ENCODE peak calls at places on chromosomes 7 and 10, in four cellular contexts. One of them, this sample, is unnamed.

GRCh38 chr10:49587981-49588380 is 22.1 kb upstream of the SLC18A3 start:
- DNase-seq in prostate gland: no peak
- DNase-seq in heart right ventricle: no peak
- DNase-seq in AG04450: no peak
- DNase-seq in this sample: no peak

GRCh38 chr10:89392974-89393373 is 551 bp downstream of the IFIT1 start:
- DNase-seq in prostate gland: peak
- DNase-seq in heart right ventricle: no peak
- DNase-seq in AG04450: peak
- DNase-seq in this sample: no peak

GRCh38 chr10:99652800-99653390 is 6.4 kb upstream of the ENTPD7 start:
- DNase-seq in prostate gland: no peak
- DNase-seq in heart right ventricle: no peak
- DNase-seq in AG04450: no peak
- DNase-seq in this sample: no peak

GRCh38 chr7:24255139-24255538 is 28.9 kb upstream of the NPY start:
- DNase-seq in prostate gland: no peak
- DNase-seq in heart right ventricle: no peak
- DNase-seq in AG04450: no peak
- DNase-seq in this sample: no peak

GRCh38 chr7:29102554-29103151 is 43.7 kb downstream of the CPVL start:
- DNase-seq in prostate gland: peak
- DNase-seq in heart right ventricle: peak
- DNase-seq in AG04450: peak
- DNase-seq in this sample: no peak

GRCh38 chr10:6199131-6199733 is 3.5 kb upstream of the PFKFB3 start:
- DNase-seq in prostate gland: peak
- DNase-seq in heart right ventricle: no peak
- DNase-seq in AG04450: no peak
- DNase-seq in this sample: no peak

GRCh38 chr7:5780801-5781496 is 514 bp downstream of the RNF216 start:
- DNase-seq in prostate gland: peak
- DNase-seq in heart right ventricle: peak
- DNase-seq in AG04450: no peak
- DNase-seq in this sample: no peak

GRCh38 chr10:11150255-11150731 is 132.6 kb downstream of the CELF2 start:
- DNase-seq in prostate gland: no peak
- DNase-seq in heart right ventricle: no peak
- DNase-seq in AG04450: no peak
- DNase-seq in this sample: no peak

GRCh38 chr10:7817984-7818294 is 366 bp upstream of the TAF3 start:
- DNase-seq in prostate gland: no peak
- DNase-seq in heart right ventricle: no peak
- DNase-seq in AG04450: no peak
- DNase-seq in this sample: no peak

GRCh38 chr7:41507686-41508268 is 195.1 kb downstream of the INHBA start:
- DNase-seq in prostate gland: no peak
- DNase-seq in heart right ventricle: no peak
- DNase-seq in AG04450: no peak
- DNase-seq in this sample: no peak

GRCh38 chr7:91425149-91425548 is 160.9 kb downstream of the FZD1 start:
- DNase-seq in prostate gland: no peak
- DNase-seq in heart right ventricle: no peak
- DNase-seq in AG04450: no peak
- DNase-seq in this sample: no peak

GRCh38 chr7:91420606-91421390 is 156.6 kb downstream of the FZD1 start:
- DNase-seq in prostate gland: no peak
- DNase-seq in heart right ventricle: no peak
- DNase-seq in AG04450: no peak
- DNase-seq in this sample: no peak

DNA sequence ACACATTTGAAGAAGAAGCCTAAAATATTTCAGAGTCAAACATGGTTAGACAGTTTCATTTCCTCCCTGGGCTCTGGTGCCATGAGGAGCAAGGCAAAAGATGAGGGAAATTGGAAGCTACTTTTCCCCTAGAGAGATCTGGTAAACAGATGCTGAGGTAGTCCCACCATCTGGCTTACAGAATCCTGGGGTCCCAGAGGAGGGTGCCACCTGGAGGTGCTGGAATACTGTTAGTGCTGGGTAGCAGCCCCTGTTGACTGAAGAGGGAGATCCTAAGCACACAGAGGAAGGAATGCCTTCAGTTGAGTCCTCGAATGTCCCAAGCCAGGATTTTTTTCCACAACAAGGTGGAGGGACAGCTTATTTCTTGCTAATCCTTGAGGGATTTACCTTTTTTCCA is 160.1 kb downstream of the FZD1 start:
- DNase-seq in prostate gland: no peak
- DNase-seq in heart right ventricle: no peak
- DNase-seq in AG04450: no peak
- DNase-seq in this sample: no peak
- TF ChIP-seq CTCF in prostate gland: no peak
- TF ChIP-seq CTCF in heart right ventricle: no peak
- TF ChIP-seq CTCF in AG04450: peak
- TF ChIP-seq CTCF in this sample: peak

DNA sequence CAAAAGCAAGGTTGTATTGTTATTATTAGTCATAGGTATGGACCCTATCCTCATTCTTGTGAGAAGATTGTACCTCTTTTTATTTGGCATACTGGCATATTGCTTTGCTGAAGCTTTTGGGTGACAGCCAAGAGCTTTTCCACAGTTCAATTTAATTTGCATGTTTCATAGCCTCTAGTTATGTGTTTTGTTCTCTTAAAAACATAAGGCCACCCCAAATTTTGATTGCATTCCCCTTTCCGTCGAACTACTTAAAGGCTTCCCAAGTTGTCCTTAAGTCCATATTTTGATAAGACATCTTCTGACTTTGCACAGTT is 1.6 kb downstream of the MCU start:
- DNase-seq in prostate gland: no peak
- DNase-seq in heart right ventricle: no peak
- DNase-seq in AG04450: no peak
- DNase-seq in this sample: no peak
- H3K4me3 ChIP-seq in prostate gland: no peak
- H3K4me3 ChIP-seq in heart right ventricle: peak
- H3K4me3 ChIP-seq in AG04450: peak
- H3K4me3 ChIP-seq in this sample: peak

DNA sequence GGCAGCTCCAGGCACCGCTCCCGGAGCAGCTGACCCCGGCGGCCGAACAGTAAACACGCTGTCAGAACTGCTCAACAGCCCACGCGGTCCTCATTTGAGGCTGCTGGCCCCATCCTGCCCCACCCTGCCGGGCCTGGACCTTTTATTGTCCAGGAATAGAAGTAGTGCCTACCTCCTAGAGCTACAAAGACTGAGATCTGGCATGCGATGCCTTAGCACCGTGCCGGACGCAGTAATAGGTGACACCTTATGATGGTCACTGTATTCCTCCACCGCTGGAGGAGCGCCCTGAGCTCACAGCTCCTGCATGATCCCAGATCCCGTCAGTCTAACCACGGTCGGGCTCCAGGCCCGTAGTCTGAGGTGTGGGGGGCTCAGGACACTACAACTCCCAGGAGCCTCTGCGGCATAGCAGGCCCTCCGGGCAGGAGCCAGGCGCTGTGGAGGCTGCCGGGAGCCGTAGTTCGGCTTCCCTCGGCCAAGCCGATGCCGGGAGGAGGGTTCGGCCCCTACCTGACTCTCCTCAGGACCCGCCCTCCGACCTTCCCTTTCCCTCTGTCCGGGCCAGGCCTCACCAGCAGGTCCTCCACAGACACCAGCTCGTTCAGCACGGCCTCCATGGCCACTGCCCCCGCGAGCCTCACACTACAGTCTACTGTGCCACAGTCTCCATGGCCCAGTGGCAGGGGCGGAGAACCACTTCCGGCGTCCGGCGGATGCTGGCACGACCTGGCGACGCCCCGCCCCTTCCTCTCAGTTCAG is at the start of gene FIS1:
- DNase-seq in prostate gland: peak
- DNase-seq in heart right ventricle: peak
- DNase-seq in AG04450: peak
- DNase-seq in this sample: peak
- TF ChIP-seq CTCF in prostate gland: peak
- TF ChIP-seq CTCF in heart right ventricle: peak
- TF ChIP-seq CTCF in AG04450: peak
- TF ChIP-seq CTCF in this sample: peak

GRCh38 chr10:71254834-71255539 is 42.6 kb downstream of the UNC5B start:
- DNase-seq in prostate gland: no peak
- DNase-seq in heart right ventricle: no peak
- DNase-seq in AG04450: no peak
- DNase-seq in this sample: no peak
- H3K4me3 ChIP-seq in prostate gland: no peak
- H3K4me3 ChIP-seq in heart right ventricle: no peak
- H3K4me3 ChIP-seq in AG04450: no peak
- H3K4me3 ChIP-seq in this sample: no peak

GRCh38 chr10:9339702-9340101 is 1285.2 kb downstream of the GATA3 start:
- DNase-seq in prostate gland: no peak
- DNase-seq in heart right ventricle: no peak
- DNase-seq in AG04450: no peak
- DNase-seq in this sample: no peak

DNA sequence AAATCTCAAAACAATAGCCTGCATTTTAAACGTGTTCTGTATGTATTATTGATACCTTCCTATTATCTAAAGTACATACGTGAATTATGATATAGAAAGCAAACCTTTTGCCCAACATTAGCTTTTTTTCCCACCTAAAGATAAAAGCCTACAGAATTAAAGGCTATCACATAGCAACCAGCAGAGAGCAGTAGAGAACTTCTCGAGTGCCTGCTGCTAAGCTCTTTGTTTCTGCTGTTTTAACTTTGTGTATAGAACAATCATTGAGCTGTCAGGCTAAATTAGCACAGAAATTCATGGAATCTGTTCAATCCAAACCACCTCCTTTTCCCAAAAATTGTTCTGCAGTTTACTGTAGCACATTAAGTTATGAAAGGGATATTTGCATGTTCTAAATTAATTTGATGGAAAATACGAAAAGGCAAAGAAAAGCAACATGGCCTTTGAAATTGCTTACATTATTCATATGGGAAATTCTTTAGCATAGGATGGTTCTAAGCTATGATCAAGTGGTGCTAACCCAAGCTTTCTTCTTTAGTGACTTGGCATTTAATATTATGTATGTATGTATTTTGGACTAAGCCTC is 1288.5 kb downstream of the GATA3 start:
- DNase-seq in prostate gland: no peak
- DNase-seq in heart right ventricle: no peak
- DNase-seq in AG04450: peak
- DNase-seq in this sample: peak
- TF ChIP-seq CTCF in prostate gland: peak
- TF ChIP-seq CTCF in heart right ventricle: peak
- TF ChIP-seq CTCF in AG04450: peak
- TF ChIP-seq CTCF in this sample: peak

GRCh38 chr7:1939434-1940401 is 269.6 kb downstream of the ELFN1 start:
- DNase-seq in prostate gland: no peak
- DNase-seq in heart right ventricle: peak
- DNase-seq in AG04450: no peak
- DNase-seq in this sample: no peak
- H3K4me3 ChIP-seq in prostate gland: no peak
- H3K4me3 ChIP-seq in heart right ventricle: peak
- H3K4me3 ChIP-seq in AG04450: no peak
- H3K4me3 ChIP-seq in this sample: no peak

GRCh38 chr7:82164813-82165212 is 278.8 kb downstream of the CACNA2D1 start:
- DNase-seq in prostate gland: no peak
- DNase-seq in heart right ventricle: no peak
- DNase-seq in AG04450: peak
- DNase-seq in this sample: no peak
- TF ChIP-seq CTCF in prostate gland: no peak
- TF ChIP-seq CTCF in heart right ventricle: peak
- TF ChIP-seq CTCF in AG04450: peak
- TF ChIP-seq CTCF in this sample: peak

DNA sequence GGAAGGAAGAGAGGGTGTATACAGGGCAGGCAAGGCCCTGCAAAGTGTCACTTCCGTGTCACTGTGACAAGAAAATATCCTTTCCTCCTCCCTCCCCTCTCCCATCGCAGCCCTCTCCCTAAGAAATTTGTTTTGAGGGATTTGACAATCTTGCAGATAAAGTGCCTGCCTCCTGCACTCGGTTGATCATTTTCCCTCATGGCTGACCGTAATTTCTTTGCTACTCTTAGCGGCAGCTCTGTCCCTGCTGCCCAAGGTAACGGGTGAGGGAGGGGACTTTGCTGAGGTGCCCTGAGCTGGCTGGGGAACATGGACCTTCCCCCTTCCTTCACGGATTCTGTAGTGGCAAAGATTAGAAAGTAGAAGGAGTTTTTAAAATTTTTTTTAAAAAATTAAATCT is 179.1 kb downstream of the TCF7L2 start:
- DNase-seq in prostate gland: no peak
- DNase-seq in heart right ventricle: no peak
- DNase-seq in AG04450: no peak
- DNase-seq in this sample: no peak
- H3K4me3 ChIP-seq in prostate gland: no peak
- H3K4me3 ChIP-seq in heart right ventricle: peak
- H3K4me3 ChIP-seq in AG04450: no peak
- H3K4me3 ChIP-seq in this sample: no peak

GRCh38 chr7:137628211-137628610 is 218.6 kb downstream of the DGKI start:
- DNase-seq in prostate gland: no peak
- DNase-seq in heart right ventricle: no peak
- DNase-seq in AG04450: no peak
- DNase-seq in this sample: no peak

GRCh38 chr7:137625197-137625596 is 221.6 kb downstream of the DGKI start:
- DNase-seq in prostate gland: no peak
- DNase-seq in heart right ventricle: no peak
- DNase-seq in AG04450: no peak
- DNase-seq in this sample: no peak

DNA sequence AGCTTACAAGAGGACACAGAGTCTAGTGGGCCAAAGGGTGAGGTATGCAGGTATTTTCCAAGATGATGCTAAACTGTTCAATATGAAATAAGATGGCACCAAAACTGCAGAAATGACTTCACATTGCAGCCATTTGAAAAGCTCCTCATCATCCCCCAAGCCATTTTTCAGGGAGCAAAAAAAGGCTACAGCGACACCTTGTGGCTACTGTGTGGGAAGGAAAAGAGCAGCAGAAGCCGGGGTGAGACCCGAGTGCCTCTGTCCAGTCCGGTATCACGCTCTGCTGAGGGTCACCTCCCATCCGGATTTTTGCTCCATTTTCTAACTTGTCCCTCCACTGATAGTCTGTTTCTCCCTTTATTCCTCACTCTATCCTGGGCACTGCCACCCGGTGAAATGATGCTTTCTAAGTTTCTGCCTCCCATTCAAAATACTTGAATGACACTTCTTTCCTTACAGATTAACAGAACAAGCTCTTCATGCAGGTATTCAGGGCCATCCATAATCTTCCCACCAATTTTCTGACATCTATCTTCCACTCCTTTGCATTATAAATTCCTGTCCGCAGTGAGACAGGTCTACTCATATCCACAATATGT is 220.2 kb downstream of the DGKI start:
- DNase-seq in prostate gland: no peak
- DNase-seq in heart right ventricle: no peak
- DNase-seq in AG04450: peak
- DNase-seq in this sample: no peak
- TF ChIP-seq CTCF in prostate gland: peak
- TF ChIP-seq CTCF in heart right ventricle: peak
- TF ChIP-seq CTCF in AG04450: peak
- TF ChIP-seq CTCF in this sample: peak

This sample was measured in retinal pigment epithelial cell.